ENCODE peak calls at places on chromosomes 6 and 20, in ten cellular contexts. Q is cardiac muscle cell; J is CD8-positive, alpha-beta T cell; W is left ventricle myocardium inferior; N is SK-N-SH; P is heart left ventricle; U is adrenal gland; C is body of pancreas; O is astrocyte; R is ascending aorta. L is an unnamed sample. For H3K4me1, the result is how much of the 10 kb centered on the place peaks cover.

GRCh38 chr6:71333700-71334099 is 45.1 kb downstream of the OGFRL1 start:
- DNase-seq in J (no peak), U (peak), W (no peak), N (no peak), P (no peak), C (no peak), O (peak), R (no peak), Q (no peak), L (no peak)

GRCh38 chr6:159163901-159164370 is 5.3 kb upstream of the FNDC1 start:
- DNase-seq in U (no peak), R (no peak), O (peak), J (no peak), Q (no peak), P (no peak), C (no peak), N (no peak), W (no peak), L (no peak)

GRCh38 chr20:35306931-35307517 is 14.8 kb upstream of the FAM83C start:
- DNase-seq in C (peak), P (peak), W (peak), R (peak), O (peak), Q (peak), N (peak), U (peak), J (no peak), L (no peak)

GRCh38 chr6:138240476-138241245 is 22.4 kb upstream of the PBOV1 start:
- DNase-seq in P (no peak), C (no peak), U (no peak), R (no peak), J (no peak), Q (no peak), N (no peak), W (no peak), O (peak), L (no peak)

GRCh38 chr6:139117734-139118133 is 17.1 kb upstream of the HECA start:
- DNase-seq in R (no peak), O (no peak), J (no peak), C (no peak), N (no peak), Q (no peak), W (no peak), P (no peak), U (no peak), L (no peak)

GRCh38 chr6:39440039-39440426 is 117.5 kb upstream of the KCNK16 start:
- DNase-seq in O (no peak), Q (no peak), R (no peak), C (no peak), N (no peak), J (no peak), W (no peak), P (no peak), U (no peak), L (no peak)

GRCh38 chr6:108127826-108128225 is 38.0 kb upstream of the NR2E1 start:
- DNase-seq in P (no peak), N (no peak), J (no peak), C (peak), O (no peak), R (no peak), Q (no peak), U (no peak), W (no peak), L (no peak)

GRCh38 chr20:63854766-63855362 is 6.4 kb upstream of the ABHD16B start:
- DNase-seq in C (no peak), N (peak), J (no peak), O (no peak), Q (peak), U (peak), R (no peak), W (peak), P (peak), L (peak)

GRCh38 chr6:125918230-125918629 is 38.3 kb upstream of the HINT3 start:
- DNase-seq in U (no peak), Q (no peak), O (no peak), C (no peak), P (no peak), W (no peak), J (no peak), N (no peak), R (no peak), L (no peak)

GRCh38 chr6:134493789-134494188 is 175.9 kb upstream of the SGK1 start:
- DNase-seq in U (no peak), J (no peak), P (no peak), C (no peak), Q (no peak), R (no peak), W (no peak), O (no peak), N (no peak), L (no peak)

GRCh38 chr6:157538163-157538562 is 157.2 kb downstream of the ZDHHC14 start:
- DNase-seq in J (no peak), O (no peak), Q (no peak), P (no peak), R (no peak), W (no peak), U (no peak), N (no peak), C (no peak), L (no peak)

GRCh38 chr20:45583502-45583901 is 4.4 kb upstream of the WFDC8 start:
- DNase-seq in W (no peak), U (no peak), P (no peak), R (no peak), C (no peak), Q (no peak), O (no peak), N (no peak), J (no peak), L (no peak)

GRCh38 chr6:140185991-140186390 is 811.5 kb upstream of the CITED2 start:
- DNase-seq in N (no peak), W (no peak), Q (no peak), P (no peak), C (no peak), R (no peak), J (no peak), U (no peak), O (no peak), L (no peak)

GRCh38 chr20:24838551-24839530 is 110.2 kb upstream of the CST7 start:
- DNase-seq in J (no peak), P (no peak), O (peak), N (no peak), C (no peak), U (no peak), W (no peak), Q (no peak), R (no peak), L (no peak)

GRCh38 chr20:1185781-1186334 is 1.1 kb upstream of the TMEM74B start:
- DNase-seq in J (peak), C (peak), N (peak), P (peak), O (peak), U (peak), W (peak), R (no peak), Q (peak), L (no peak)

GRCh38 chr6:388202-388903 is 3.2 kb upstream of the IRF4 start:
- DNase-seq in C (no peak), J (no peak), U (peak), W (no peak), O (no peak), P (no peak), N (no peak), Q (no peak), R (peak), L (no peak)

GRCh38 chr20:35279040-35279439 is 1.1 kb upstream of the MMP24OS start:
- DNase-seq in N (no peak), U (no peak), Q (no peak), W (no peak), P (no peak), C (peak), R (no peak), O (no peak), J (no peak), L (no peak)

GRCh38 chr6:145836170-145836569 is 21.6 kb upstream of the FBXO30 start:
- DNase-seq in Q (no peak), P (no peak), W (no peak), J (no peak), C (no peak), O (peak), R (no peak), N (no peak), U (no peak), L (no peak)

GRCh38 chr20:23086931-23087411 is 847 bp upstream of the CD93 start:
- DNase-seq in R (no peak), U (peak), P (peak), C (no peak), W (peak), O (no peak), J (no peak), N (no peak), Q (no peak), L (peak)

GRCh38 chr6:17012421-17013225 is 89.2 kb upstream of the STMND1 start:
- DNase-seq in C (no peak), W (no peak), N (peak), U (no peak), Q (peak), O (peak), R (no peak), J (no peak), P (no peak), L (no peak)

GRCh38 chr6:74250161-74250560 is 554.2 kb downstream of the CD109 start:
- DNase-seq in O (peak), P (no peak), W (no peak), N (no peak), R (no peak), U (no peak), J (no peak), Q (no peak), C (no peak), L (no peak)

GRCh38 chr6:105202486-105202885 is 22.7 kb upstream of the POPDC3 start:
- DNase-seq in N (no peak), U (no peak), C (no peak), W (no peak), J (no peak), P (no peak), Q (no peak), R (no peak), O (no peak), L (no peak)

GRCh38 chr6:118725944-118726343 is 74.6 kb upstream of the CEP85L start:
- DNase-seq in P (no peak), O (no peak), W (no peak), J (peak), C (no peak), Q (no peak), N (no peak), U (peak), R (no peak), L (no peak)

GRCh38 chr6:110951986-110952794 is 6.3 kb upstream of the GTF3C6 start:
- DNase-seq in C (no peak), U (no peak), W (no peak), P (no peak), R (no peak), Q (no peak), J (no peak), N (no peak), O (peak), L (no peak)

GRCh38 chr20:20364016-20364746 is 3.7 kb upstream of the INSM1 start:
- DNase-seq in U (no peak), O (no peak), W (no peak), N (peak), C (no peak), R (no peak), P (no peak), J (no peak), Q (peak), L (no peak)

GRCh38 chr20:47306095-47306494 is 50.4 kb downstream of the ZMYND8 start:
- DNase-seq in C (no peak), P (no peak), O (no peak), U (no peak), R (no peak), W (no peak), Q (no peak), J (no peak), N (no peak), L (no peak)

GRCh38 chr6:24060982-24061754 is 64.8 kb upstream of the NRSN1 start:
- DNase-seq in R (no peak), Q (no peak), W (no peak), C (no peak), N (no peak), O (no peak), P (no peak), U (no peak), J (no peak), L (no peak)

GRCh38 chr6:27230758-27231111 is 16.8 kb upstream of the PRSS16 start:
- DNase-seq in P (no peak), W (no peak), R (no peak), O (no peak), U (no peak), C (no peak), J (no peak), Q (no peak), N (no peak), L (no peak)

GRCh38 chr6:161128680-161129196 is 137.2 kb downstream of the MAP3K4 start:
- DNase-seq in C (no peak), Q (no peak), O (peak), W (no peak), J (no peak), R (no peak), P (no peak), N (no peak), U (no peak), L (no peak)

GRCh38 chr6:166933396-166933795 is 23.0 kb downstream of the RNASET2 start:
- DNase-seq in J (no peak), O (no peak), W (no peak), N (no peak), C (no peak), R (no peak), P (no peak), Q (no peak), U (no peak), L (no peak)

GRCh38 chr20:14986026-14986655 is 648.7 kb upstream of the FLRT3 start:
- DNase-seq in C (peak), J (no peak), W (no peak), R (no peak), U (peak), P (peak), O (peak), Q (no peak), N (no peak), L (peak)

GRCh38 chr6:81215092-81215432 is 537.4 kb downstream of the TENT5A start:
- DNase-seq in U (no peak), W (no peak), C (no peak), R (no peak), Q (no peak), O (no peak), P (no peak), N (no peak), J (no peak), L (no peak)

GRCh38 chr20:4095639-4096038 is 80.3 kb upstream of the RNF24 start:
- DNase-seq in R (no peak), Q (no peak), C (no peak), P (no peak), W (no peak), N (no peak), U (no peak), O (no peak), J (no peak), L (no peak)

GRCh38 chr6:124234806-124235205 is 431.1 kb downstream of the NKAIN2 start:
- DNase-seq in Q (no peak), U (no peak), N (no peak), R (no peak), P (no peak), C (no peak), O (no peak), W (no peak), J (no peak), L (no peak)

GRCh38 chr20:31593221-31594001 is 11.7 kb upstream of the ID1 start:
- DNase-seq in R (no peak), U (no peak), P (no peak), O (peak), W (no peak), C (no peak), J (no peak), N (no peak), Q (no peak), L (peak)

GRCh38 chr6:124269733-124270132 is 466.1 kb downstream of the NKAIN2 start:
- DNase-seq in Q (no peak), O (no peak), R (no peak), J (no peak), C (no peak), U (no peak), W (no peak), P (no peak), N (no peak), L (no peak)

GRCh38 chr6:36924131-36924530 is 30.4 kb upstream of the PI16 start:
- DNase-seq in R (no peak), P (no peak), U (no peak), O (no peak), Q (no peak), C (no peak), W (no peak), N (no peak), J (no peak), L (no peak)
- H3K4me1 ChIP-seq in R (under half), P (under half), U (under half), O (under half), Q (under half), C (under half), W (under half), N (under half), J (under half), L (under half)

GRCh38 chr20:60485012-60485760 is 527.0 kb downstream of the CDH26 start:
- DNase-seq in J (no peak), U (no peak), O (no peak), N (no peak), C (no peak), R (no peak), P (no peak), W (no peak), Q (no peak), L (no peak)
- H3K4me3 ChIP-seq in J (no peak), U (no peak), O (no peak), N (no peak), C (no peak), R (no peak), P (no peak), W (no peak), Q (no peak), L (no peak)

GRCh38 chr6:4018194-4019111 is 60.5 kb downstream of the FAM217A start:
- DNase-seq in W (peak), J (peak), Q (peak), N (peak), P (peak), O (peak), U (peak), C (peak), R (peak), L (peak)
- TF ChIP-seq CTCF in W (peak), J (no peak), Q (peak), N (peak), P (peak), O (no peak), U (peak), C (peak), R (peak), L (peak)

DNA sequence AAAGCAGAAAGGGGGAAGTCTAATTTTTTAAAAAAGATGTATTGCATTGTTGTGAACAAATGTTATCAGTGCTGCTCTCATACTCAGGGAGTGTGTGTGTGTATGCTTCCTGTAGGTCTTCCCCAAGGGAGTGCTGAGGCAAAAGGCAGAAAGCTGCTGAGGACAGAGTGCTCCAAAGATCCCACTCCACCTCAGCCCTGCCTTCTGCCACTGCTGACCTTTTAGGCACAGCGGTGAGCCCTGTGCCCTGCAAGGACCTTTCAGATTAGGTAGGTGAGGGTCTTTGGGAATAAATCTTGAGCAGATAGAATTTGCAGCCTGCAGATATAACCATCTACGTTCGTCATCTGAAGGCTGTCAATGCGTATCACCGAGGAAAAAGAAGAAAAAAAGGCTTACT is 756.4 kb upstream of the MMS22L start:
- DNase-seq in C (no peak), R (no peak), N (no peak), W (no peak), O (no peak), U (no peak), J (no peak), Q (no peak), P (no peak), L (no peak)
- H3K4me1 ChIP-seq in C (under half), R (under half), N (under half), W (under half), O (under half), U (under half), J (under half), Q (under half), P (under half), L (under half)

GRCh38 chr6:41596096-41596685 is 42.1 kb upstream of the MDFI start:
- DNase-seq in P (peak), W (no peak), R (no peak), Q (no peak), O (no peak), N (no peak), J (no peak), U (no peak), C (no peak), L (no peak)
- H3K4me3 ChIP-seq in P (no peak), W (no peak), R (no peak), Q (no peak), O (no peak), N (no peak), J (no peak), U (no peak), C (no peak), L (no peak)

GRCh38 chr20:50308513-50309279 is 118.1 kb downstream of the CEBPB start:
- DNase-seq in C (peak), J (no peak), O (peak), W (peak), U (peak), P (peak), N (peak), R (peak), Q (peak), L (peak)
- TF ChIP-seq CTCF in C (no peak), J (no peak), O (no peak), W (peak), U (no peak), P (no peak), N (peak), R (peak), Q (peak), L (peak)

DNA sequence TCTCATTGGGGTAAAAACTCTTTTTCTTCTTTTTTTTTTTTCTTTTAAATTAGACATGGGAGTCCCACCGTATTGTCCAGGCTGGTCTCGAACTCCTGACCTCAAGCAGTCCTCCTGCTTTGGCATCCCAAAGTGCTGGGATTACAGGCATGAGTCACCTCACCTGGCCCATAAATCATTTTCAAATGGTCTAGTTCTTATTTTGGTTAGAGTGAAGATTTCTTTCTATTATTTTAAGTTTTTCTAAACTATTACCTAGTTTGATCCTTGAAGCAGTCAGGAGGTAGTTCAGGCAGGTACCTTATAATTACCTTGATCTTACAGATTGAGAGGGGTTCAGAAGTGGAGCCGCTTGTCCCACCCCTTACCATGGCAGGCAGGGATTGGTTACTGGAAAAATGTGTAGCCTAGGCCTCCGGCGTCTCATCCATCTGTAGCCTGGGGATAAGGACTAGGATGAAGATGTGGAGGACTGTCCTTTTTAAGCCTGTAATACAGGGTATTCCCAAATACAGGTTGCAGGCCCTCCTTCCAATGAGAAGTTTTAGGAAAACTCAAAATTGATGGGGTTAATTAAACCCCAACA is 2.7 kb downstream of the HMGA1 start:
- DNase-seq in C (no peak), J (no peak), P (no peak), R (peak), W (no peak), U (no peak), N (no peak), Q (no peak), O (no peak), L (no peak)
- H3K4me1 ChIP-seq in C (under half), J (under half), P (under half), R (under half), W (under half), U (under half), N (under half), Q (under half), O (half or more), L (half or more)

DNA sequence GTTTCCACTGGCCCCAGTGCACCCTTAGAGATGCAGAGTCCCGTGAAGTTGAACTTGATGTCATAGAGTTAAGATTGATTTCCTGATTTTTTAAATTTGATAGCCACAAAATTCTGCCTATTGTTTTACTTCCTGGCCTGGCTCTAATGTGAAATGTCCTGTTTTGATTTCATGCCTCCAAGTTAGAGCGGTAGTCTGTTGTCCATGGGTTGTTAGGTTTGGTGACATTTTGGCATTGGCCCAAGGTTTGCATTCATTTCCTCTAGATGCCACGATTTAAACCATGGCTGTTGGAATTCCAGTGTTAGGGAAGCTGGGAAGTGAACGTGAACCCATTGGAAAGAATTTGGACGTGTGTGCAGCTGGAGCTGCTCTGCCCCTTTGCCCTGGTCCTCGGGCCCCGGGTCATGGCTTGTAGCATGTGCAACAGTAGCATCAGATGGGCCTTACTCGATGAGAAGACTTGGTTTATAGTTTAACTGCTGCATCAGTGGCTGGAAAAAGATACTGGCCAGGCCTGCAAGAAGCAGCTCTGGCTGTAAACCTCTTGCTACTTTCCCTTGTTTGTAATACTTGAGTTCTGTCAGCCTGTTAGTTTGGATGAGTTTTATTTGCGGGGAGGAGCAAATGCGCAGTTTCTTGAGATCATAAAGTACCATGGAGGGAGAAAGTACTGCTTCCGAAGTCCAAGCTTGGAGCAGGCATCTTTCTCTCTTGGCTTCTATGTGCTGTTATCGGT is 121.5 kb upstream of the CLDN20 start:
- DNase-seq in N (no peak), P (no peak), O (no peak), W (no peak), C (no peak), Q (no peak), J (no peak), R (no peak), U (no peak), L (no peak)
- H3K4me3 ChIP-seq in N (no peak), P (no peak), O (no peak), W (peak), C (no peak), Q (no peak), J (no peak), R (peak), U (no peak), L (no peak)